ENCODE peak calls at places on chromosomes 11 and 22, in four cellular contexts. W is H9, C is Peyer's patch, O is upper lobe of left lung. G is an unnamed sample.

GRCh38 chr11:86034710-86035109 is 34.2 kb downstream of the PICALM start:
- DNase-seq in W (no peak), C (no peak), O (no peak), G (no peak)

GRCh38 chr11:131579932-131580387 is 209.5 kb downstream of the NTM start:
- DNase-seq in W (peak; percentile 76), C (no peak), O (no peak), G (peak; percentile 39)

GRCh38 chr22:23762866-23763578 is at the start of gene C22orf15:
- DNase-seq in W (peak; percentile 77), C (peak; percentile 40), O (no peak), G (no peak)

GRCh38 chr22:25123677-25124076 is 76.0 kb upstream of the CRYBB3 start:
- DNase-seq in W (no peak), C (no peak), O (no peak), G (no peak)

GRCh38 chr11:68009391-68010000 is 631 bp upstream of the ALDH3B1 start:
- DNase-seq in W (no peak), C (peak; percentile 57), O (no peak), G (no peak)

GRCh38 chr11:92098172-92098571 is 126.4 kb upstream of the FAT3 start:
- DNase-seq in W (no peak), C (no peak), O (no peak), G (no peak)

GRCh38 chr22:19527861-19528417 is 3.7 kb upstream of the CLDN5 start:
- DNase-seq in W (no peak), C (no peak), O (no peak), G (no peak)

GRCh38 chr11:123740787-123741158 is 687 bp downstream of the ZNF202 start:
- DNase-seq in W (no peak), C (no peak), O (no peak), G (no peak)

GRCh38 chr11:119671048-119671447 is 58.0 kb downstream of the NECTIN1 start:
- DNase-seq in W (no peak), C (peak; percentile 25), O (no peak), G (peak; percentile 66)

DNA sequence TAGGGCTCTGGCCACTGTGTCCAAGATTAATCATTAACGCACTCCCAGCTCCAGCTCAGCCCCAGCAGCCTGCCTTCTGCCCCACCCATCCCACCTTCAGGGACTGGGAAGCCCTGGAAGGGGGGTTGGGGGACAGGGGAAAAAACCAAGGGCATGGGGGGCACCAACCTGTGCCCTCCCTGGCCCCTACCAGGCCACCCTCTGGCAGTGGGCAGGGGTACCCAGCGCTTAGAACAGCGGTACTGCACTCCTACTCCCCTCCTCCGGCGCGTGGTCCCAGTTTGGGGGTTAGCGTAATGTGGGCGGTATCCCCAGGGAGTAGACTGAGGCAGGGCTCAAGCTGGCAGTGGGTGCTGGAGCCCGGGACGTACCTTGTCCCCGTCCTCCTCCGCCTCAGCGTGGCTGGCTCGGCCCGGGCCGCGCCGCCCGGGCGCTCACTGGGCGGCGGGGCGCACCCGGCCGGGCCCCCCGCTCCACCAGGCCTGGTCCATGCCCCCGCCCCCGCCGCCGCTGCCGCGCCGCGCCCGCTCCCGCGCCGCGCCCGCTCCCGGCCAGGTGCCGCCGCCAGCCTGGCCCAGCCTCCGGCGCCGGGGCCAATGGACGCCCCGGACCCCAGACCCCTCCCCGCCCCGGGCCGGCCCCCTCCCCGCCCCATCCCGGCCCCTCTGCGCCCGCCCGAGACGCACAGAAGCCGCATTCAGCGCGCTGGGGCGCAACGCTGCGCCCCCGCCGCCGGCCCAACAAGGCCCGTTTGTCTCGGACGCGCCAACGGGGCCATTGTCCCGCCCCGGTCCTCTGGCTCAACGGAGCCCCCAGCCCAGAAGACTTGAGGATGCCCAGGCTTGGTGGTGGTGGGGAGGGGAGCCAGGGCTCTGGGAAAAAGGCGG is at the start of gene GAL3ST1:
- DNase-seq in W (peak; percentile 59), C (no peak), O (peak; percentile 87), G (peak; percentile 83)
- H3K27ac ChIP-seq in W (no peak within 1 kb of the TSS), C (peak within 1 kb of the TSS; percentile 75), O (no peak within 1 kb of the TSS), G (peak within 1 kb of the TSS; percentile 97)

DNA sequence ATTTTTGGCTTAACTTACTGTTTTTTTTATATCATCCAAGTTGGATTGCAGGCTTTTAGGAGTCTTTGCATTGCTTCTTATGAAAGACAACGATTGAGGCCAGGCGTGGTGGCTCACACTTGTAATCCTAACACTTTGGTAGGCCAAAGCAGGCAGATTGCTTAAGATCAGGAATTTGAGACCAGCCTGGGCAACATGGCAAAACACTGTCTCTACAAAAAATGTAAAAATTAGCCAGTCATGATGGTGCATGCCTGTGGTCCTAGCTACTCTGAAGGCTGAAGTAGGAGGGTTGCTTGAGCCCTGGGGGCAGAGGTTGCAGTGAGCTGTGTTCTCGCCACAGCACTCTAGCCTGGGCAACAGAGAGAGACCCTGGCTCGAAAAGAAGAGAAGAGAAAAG is 56.6 kb downstream of the BID start:
- DNase-seq in W (no peak), C (no peak), O (no peak), G (no peak)
- H3K27ac ChIP-seq in W (no peak overlapping the region), C (no peak overlapping the region), O (no peak overlapping the region), G (no peak overlapping the region)

GRCh38 chr22:17315310-17315709 is 54.0 kb upstream of the CECR2 start:
- DNase-seq in W (no peak), C (no peak), O (no peak), G (no peak)
- H3K27ac ChIP-seq in W (no peak overlapping the region), C (no peak overlapping the region), O (no peak overlapping the region), G (no peak overlapping the region)

GRCh38 chr22:42074153-42074750 is at the start of gene PHETA2:
- DNase-seq in W (peak; percentile 48), C (peak; percentile 58), O (peak; percentile 91), G (no peak)
- H3K27ac ChIP-seq in W (no peak within 1 kb of the TSS), C (peak within 1 kb of the TSS; percentile 87), O (peak within 1 kb of the TSS; percentile 86), G (peak within 1 kb of the TSS; percentile 52)

DNA sequence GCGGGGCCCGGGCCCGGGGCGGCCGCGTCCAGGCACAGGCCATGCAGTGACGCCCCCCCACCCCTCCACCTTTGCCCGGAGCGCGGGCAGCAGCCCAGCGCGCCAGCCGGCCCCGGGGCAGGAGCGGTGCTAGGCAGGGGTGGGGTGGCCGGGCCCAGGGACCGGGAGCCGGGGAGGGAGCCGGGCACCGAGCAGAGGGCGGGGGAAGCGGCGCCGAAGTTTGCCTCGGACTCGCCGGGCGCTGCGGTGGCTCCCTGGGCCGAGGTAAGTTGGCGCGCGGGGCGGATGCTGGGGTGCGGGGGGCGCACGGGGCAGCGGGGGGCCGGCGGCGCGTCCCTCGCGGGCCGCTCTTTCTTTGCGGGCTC is 332 bp downstream of the TEAD1 start:
- DNase-seq in W (no peak), C (no peak), O (no peak), G (no peak)
- H3K27ac ChIP-seq in W (no peak overlapping the region), C (peak overlapping the region; percentile 87), O (peak overlapping the region; percentile 95), G (peak overlapping the region; percentile 73)

GRCh38 chr22:32620992-32621391 is 146.4 kb downstream of the FBXO7 start:
- DNase-seq in W (no peak), C (no peak), O (no peak), G (no peak)

GRCh38 chr22:32622762-32623147 is 148.1 kb downstream of the FBXO7 start:
- DNase-seq in W (no peak), C (no peak), O (no peak), G (no peak)

GRCh38 chr22:32621656-32622003 is 147.0 kb downstream of the FBXO7 start:
- DNase-seq in W (no peak), C (no peak), O (no peak), G (no peak)

GRCh38 chr22:32623943-32624342 is 149.3 kb downstream of the FBXO7 start:
- DNase-seq in W (no peak), C (no peak), O (no peak), G (no peak)

GRCh38 chr22:32622004-32622761 is 147.6 kb downstream of the FBXO7 start:
- DNase-seq in W (peak; percentile 75), C (no peak), O (no peak), G (no peak)
- H3K27ac ChIP-seq in W (no peak overlapping the region), C (peak overlapping the region; percentile 65), O (peak overlapping the region; percentile 86), G (no peak overlapping the region)

GRCh38 chr11:111081021-111081511 is 164.5 kb upstream of the POU2AF2 start:
- DNase-seq in W (no peak), C (no peak), O (no peak), G (peak; percentile 29)
- H3K27ac ChIP-seq in W (no peak overlapping the region), C (no peak overlapping the region), O (no peak overlapping the region), G (no peak overlapping the region)

G was measured in caudate nucleus.